ENCODE peak calls at places on chromosome 10, in six cellular contexts. I, L, T, D, X and S are unnamed samples.

GRCh38 chr10:11434323-11434722 is 177.1 kb downstream of the USP6NL start:
- DNase-seq in I (no peak), T (no peak), X (peak), D (no peak), L (peak), S (no peak)

GRCh38 chr10:9792181-9792580 is 1225.5 kb upstream of the CELF2 start:
- DNase-seq in T (no peak), D (no peak), I (peak), L (no peak), X (peak), S (no peak)

GRCh38 chr10:101217450-101218281 is 11.6 kb downstream of the LBX1 start:
- DNase-seq in X (peak), T (peak), D (peak), I (peak), L (peak), S (peak)

GRCh38 chr10:15817407-15818046 is 42.8 kb downstream of the MINDY3 start:
- DNase-seq in X (peak), L (no peak), I (peak), T (no peak), D (peak), S (no peak)

GRCh38 chr10:6406220-6407033 is 173.6 kb downstream of the PRKCQ start:
- DNase-seq in T (no peak), I (peak), L (no peak), D (peak), X (no peak), S (no peak)

GRCh38 chr10:124477614-124478363 is 16.2 kb downstream of the LHPP start:
- DNase-seq in T (no peak), L (peak), D (no peak), X (peak), I (no peak), S (no peak)

GRCh38 chr10:71359364-71360046 is 37.2 kb upstream of the CDH23 start:
- DNase-seq in L (no peak), I (no peak), D (no peak), T (no peak), X (no peak), S (no peak)

GRCh38 chr10:12568391-12568790 is 219.0 kb downstream of the CAMK1D start:
- DNase-seq in X (no peak), T (no peak), D (no peak), L (no peak), I (no peak), S (no peak)

GRCh38 chr10:91378061-91378460 is 32.1 kb upstream of the HECTD2 start:
- DNase-seq in X (no peak), I (peak), L (no peak), D (peak), T (no peak), S (no peak)

GRCh38 chr10:89185658-89186057 is 21.5 kb downstream of the CH25H start:
- DNase-seq in L (no peak), T (no peak), X (no peak), I (peak), D (peak), S (no peak)

GRCh38 chr10:16049050-16049449 is 188.7 kb upstream of the MINDY3 start:
- DNase-seq in L (no peak), X (no peak), D (no peak), I (no peak), T (no peak), S (no peak)

GRCh38 chr10:23829556-23829955 is 379.4 kb upstream of the KIAA1217 start:
- DNase-seq in X (no peak), T (no peak), I (no peak), L (no peak), D (no peak), S (no peak)
- H2BK15ac ChIP-seq in X (no peak), T (no peak), I (no peak), L (no peak), D (no peak), S (no peak)

GRCh38 chr10:104098360-104098925 is 12.8 kb upstream of the COL17A1 start:
- DNase-seq in L (no peak), X (no peak), D (no peak), T (no peak), I (peak), S (no peak)
- H3K4me2 ChIP-seq in L (no peak), X (no peak), D (no peak), T (no peak), I (no peak), S (no peak)

GRCh38 chr10:73810358-73810734 is 1.1 kb downstream of the NDST2 start:
- DNase-seq in X (no peak), T (no peak), I (no peak), L (no peak), D (no peak), S (no peak)
- H3K9ac ChIP-seq in X (peak), T (no peak), I (peak), L (no peak), D (peak), S (no peak)

GRCh38 chr10:79024716-79025112 is 44.1 kb upstream of the ZMIZ1 start:
- DNase-seq in L (no peak), X (peak), T (no peak), I (no peak), D (no peak), S (no peak)

GRCh38 chr10:79022565-79023488 is 45.9 kb upstream of the ZMIZ1 start:
- DNase-seq in L (peak), D (no peak), X (peak), I (no peak), T (peak), S (no peak)

GRCh38 chr10:79023489-79024162 is 45.1 kb upstream of the ZMIZ1 start:
- DNase-seq in T (no peak), L (no peak), I (no peak), X (no peak), D (no peak), S (no peak)

GRCh38 chr10:79025113-79025832 is 43.5 kb upstream of the ZMIZ1 start:
- DNase-seq in I (no peak), L (no peak), X (no peak), D (no peak), T (no peak), S (no peak)

GRCh38 chr10:79024296-79024695 is 44.5 kb upstream of the ZMIZ1 start:
- DNase-seq in L (no peak), X (no peak), T (no peak), I (no peak), D (no peak), S (no peak)
- H2BK15ac ChIP-seq in L (no peak), X (no peak), T (no peak), I (no peak), D (no peak), S (no peak)

GRCh38 chr10:99858849-99859248 is 76.4 kb downstream of the ABCC2 start:
- DNase-seq in L (no peak), T (no peak), D (no peak), X (no peak), I (no peak), S (no peak)
- H3K4me2 ChIP-seq in L (no peak), T (no peak), D (no peak), X (no peak), I (no peak), S (no peak)